ENCODE peak calls at places on chromosomes 4 and X, in ten cellular contexts. C, F, N, Z, M, L, B, I, Y and R are unnamed samples.

GRCh38 chr4:177016541-177017141 is 223.9 kb upstream of the VEGFC start:
- DNase-seq in C (no peak), F (no peak), N (no peak), Z (peak; percentile 52), M (no peak), L (no peak), B (no peak), I (peak; percentile 14), Y (no peak), R (peak; percentile 57)

GRCh38 chrX:68719904-68720614 is 72.6 kb downstream of the STARD8 start:
- DNase-seq in C (no peak), F (no peak), N (peak; percentile 25), Z (no peak), M (no peak), L (peak; percentile 16), B (no peak), I (peak; percentile 4), Y (no peak), R (peak; percentile 5)

GRCh38 chr4:23135792-23136645 is 443.3 kb downstream of the GBA3 start:
- DNase-seq in C (no peak), F (peak; percentile 79), N (peak; percentile 65), Z (peak; percentile 41), M (no peak), L (peak; percentile 46), B (no peak), I (peak; percentile 73), Y (peak; percentile 67), R (peak; percentile 42)

GRCh38 chrX:53882331-53882730 is 161.9 kb downstream of the PHF8 start:
- DNase-seq in C (no peak), F (peak; percentile 2), N (no peak), Z (peak; percentile 76), M (no peak), L (peak; percentile 62), B (no peak), I (peak; percentile 43), Y (peak; percentile 87), R (peak; percentile 7)

GRCh38 chr4:80422727-80423404 is 87.3 kb downstream of the CFAP299 start:
- DNase-seq in C (no peak), F (no peak), N (no peak), Z (no peak), M (no peak), L (no peak), B (no peak), I (peak; percentile 6), Y (no peak), R (no peak)

GRCh38 chr4:14178421-14178820 is 550.9 kb upstream of the BOD1L1 start:
- DNase-seq in C (no peak), F (no peak), N (no peak), Z (peak; percentile 57), M (no peak), L (peak; percentile 17), B (no peak), I (peak; percentile 68), Y (peak; percentile 70), R (peak; percentile 61)

GRCh38 chr4:76654796-76655195 is 219.8 kb downstream of the SHROOM3 start:
- DNase-seq in C (no peak), F (no peak), N (no peak), Z (peak; percentile 36), M (no peak), L (no peak), B (no peak), I (no peak), Y (no peak), R (no peak)

GRCh38 chrX:149120459-149120858 is 384.6 kb downstream of the IDS start:
- DNase-seq in C (no peak), F (no peak), N (peak; percentile 4), Z (no peak), M (no peak), L (no peak), B (no peak), I (no peak), Y (no peak), R (no peak)

GRCh38 chr4:40909363-40909876 is 159.7 kb downstream of the NSUN7 start:
- DNase-seq in C (no peak), F (no peak), N (peak; percentile 48), Z (peak; percentile 82), M (no peak), L (no peak), B (no peak), I (peak; percentile 85), Y (peak; percentile 74), R (peak; percentile 83)

GRCh38 chr4:94548571-94548970 is 96.8 kb downstream of the PDLIM5 start:
- DNase-seq in C (no peak), F (peak; percentile 38), N (peak; percentile 14), Z (peak; percentile 82), M (no peak), L (peak; percentile 81), B (no peak), I (peak; percentile 86), Y (peak; percentile 96), R (peak; percentile 47)

GRCh38 chr4:185117300-185117934 is 25.6 kb upstream of the SLC25A4 start:
- DNase-seq in C (no peak), F (no peak), N (no peak), Z (no peak), M (no peak), L (no peak), B (no peak), I (no peak), Y (no peak), R (no peak)

GRCh38 chrX:67692246-67692645 is 148.4 kb downstream of the AR start:
- DNase-seq in C (no peak), F (no peak), N (no peak), Z (peak; percentile 16), M (no peak), L (no peak), B (no peak), I (no peak), Y (peak; percentile 41), R (peak; percentile 60)

GRCh38 chrX:136725446-136726104 is 55.2 kb downstream of the ARHGEF6 start:
- DNase-seq in C (no peak), F (no peak), N (no peak), Z (peak; percentile 72), M (no peak), L (no peak), B (no peak), I (peak; percentile 50), Y (peak; percentile 70), R (peak; percentile 76)

GRCh38 chr4:189267312-189267965 is 673.2 kb upstream of the FRG1 start:
- DNase-seq in C (no peak), F (no peak), N (no peak), Z (no peak), M (no peak), L (no peak), B (no peak), I (no peak), Y (no peak), R (no peak)

GRCh38 chr4:5205981-5206380 is 154.7 kb downstream of the STK32B start:
- DNase-seq in C (no peak), F (no peak), N (no peak), Z (no peak), M (no peak), L (no peak), B (no peak), I (no peak), Y (no peak), R (no peak)

GRCh38 chr4:78544681-78545080 is 6.9 kb upstream of the ANXA3 start:
- DNase-seq in C (no peak), F (no peak), N (no peak), Z (peak; percentile 63), M (no peak), L (no peak), B (no peak), I (no peak), Y (no peak), R (no peak)

GRCh38 chr4:97457253-97457652 is 686.0 kb downstream of the STPG2 start:
- DNase-seq in C (no peak), F (no peak), N (no peak), Z (no peak), M (no peak), L (no peak), B (no peak), I (peak; percentile 2), Y (no peak), R (no peak)

GRCh38 chr4:149121015-149121404 is 678.8 kb upstream of the NR3C2 start:
- DNase-seq in C (no peak), F (no peak), N (no peak), Z (no peak), M (no peak), L (no peak), B (no peak), I (no peak), Y (no peak), R (no peak)

DNA sequence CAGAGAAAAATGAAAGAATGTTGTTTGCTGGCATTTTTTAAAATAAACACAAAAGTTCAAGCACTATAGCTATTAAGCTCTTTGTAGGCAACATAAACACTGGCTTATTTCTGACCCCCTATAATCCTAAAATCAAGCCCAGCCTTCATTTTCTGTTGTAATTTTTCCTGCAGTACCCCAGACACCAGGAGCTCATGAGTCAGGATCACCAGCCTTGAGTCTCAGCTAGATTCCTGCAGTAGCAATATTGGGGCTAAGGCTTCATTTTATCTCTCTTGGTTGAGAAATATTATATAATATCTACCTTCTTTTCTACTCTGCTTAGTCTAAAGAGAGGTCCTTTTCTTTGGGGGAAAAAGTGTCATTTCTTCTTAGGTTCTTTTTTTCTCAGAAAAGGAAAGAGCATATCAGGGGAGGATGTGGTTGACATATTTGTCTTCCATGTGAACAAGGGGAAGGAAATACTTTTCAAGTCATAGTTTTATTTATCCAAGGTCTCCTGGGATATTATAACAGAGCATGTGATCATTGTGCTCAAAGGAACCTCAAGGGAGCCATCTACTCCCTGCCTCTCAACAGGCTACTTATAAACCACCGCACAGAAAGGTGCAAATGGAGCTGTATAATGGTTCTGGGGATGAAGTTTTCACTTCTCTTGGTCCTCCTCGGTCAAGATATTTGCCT is 678.3 kb upstream of the NR3C2 start:
- DNase-seq in C (no peak), F (no peak), N (no peak), Z (peak; percentile 28), M (no peak), L (no peak), B (no peak), I (no peak), Y (peak; percentile 59), R (peak; percentile 26)
- H3K4me3 ChIP-seq in C (no peak overlapping the region), F (no peak overlapping the region), N (no peak overlapping the region), Z (no peak overlapping the region), M (no peak overlapping the region), L (no peak overlapping the region), B (no peak overlapping the region), I (no peak overlapping the region), Y (no peak overlapping the region), R (no peak overlapping the region)

GRCh38 chr4:83644677-83645639 is 109.0 kb downstream of the GPAT3 start:
- DNase-seq in C (no peak), F (peak; percentile 63), N (peak; percentile 79), Z (peak; percentile 65), M (no peak), L (peak; percentile 68), B (no peak), I (peak; percentile 74), Y (peak; percentile 82), R (peak; percentile 74)
- TF ChIP-seq CTCF in C (peak; percentile 97), F (peak; percentile 76), N (peak; percentile 67), Z (peak; percentile 84), M (peak; percentile 69), L (peak; percentile 79), B (peak; percentile 83), I (peak; percentile 85), Y (peak; percentile 87), R (peak; percentile 81)

GRCh38 chrX:5648941-5649568 is 579.6 kb downstream of the NLGN4X start:
- DNase-seq in C (no peak), F (no peak), N (no peak), Z (no peak), M (no peak), L (no peak), B (no peak), I (no peak), Y (no peak), R (no peak)
- H3K4me3 ChIP-seq in C (no peak overlapping the region), F (no peak overlapping the region), N (no peak overlapping the region), Z (no peak overlapping the region), M (no peak overlapping the region), L (no peak overlapping the region), B (no peak overlapping the region), I (no peak overlapping the region), Y (no peak overlapping the region), R (no peak overlapping the region)

GRCh38 chr4:53653484-53654053 is 62.3 kb upstream of the LNX1 start:
- DNase-seq in C (no peak), F (no peak), N (peak; percentile 29), Z (peak; percentile 5), M (no peak), L (peak; percentile 5), B (no peak), I (no peak), Y (peak; percentile 29), R (peak; percentile 35)
- TF ChIP-seq CTCF in C (no peak), F (no peak), N (no peak), Z (no peak), M (no peak), L (no peak), B (no peak), I (peak; percentile 16), Y (no peak), R (no peak)